ENCODE peak calls at places on chromosome 6, in six cellular contexts. One of them, this sample, is unnamed.

GRCh38 chr6:26595669-26596269 is 984 bp upstream of the ABT1 start:
- DNase-seq in EH: peak
- DNase-seq in activated CD4-positive, alpha-beta T cell treated with anti-CD3 and anti-CD28 coated beads, Interleukin-2, amount 50 U/mL, for 48 hours: peak
- DNase-seq in Right ventricle myocardium superior: peak
- DNase-seq in activated T-cell treated with anti-CD3 and anti-CD28 coated beads, Interleukin-2, amount 50 U/mL, for 24 hours: peak
- DNase-seq in kidney tubule cell: peak
- DNase-seq in this sample: peak

GRCh38 chr6:159727717-159728440 is 573 bp downstream of the WTAP start:
- DNase-seq in Right ventricle myocardium superior: no peak
- DNase-seq in activated CD4-positive, alpha-beta T cell treated with anti-CD3 and anti-CD28 coated beads, Interleukin-2, amount 50 U/mL, for 48 hours: no peak
- DNase-seq in EH: peak
- DNase-seq in activated T-cell treated with anti-CD3 and anti-CD28 coated beads, Interleukin-2, amount 50 U/mL, for 24 hours: no peak
- DNase-seq in kidney tubule cell: no peak
- DNase-seq in this sample: peak

GRCh38 chr6:159079367-159079766 is 34.6 kb upstream of the TAGAP start:
- DNase-seq in Right ventricle myocardium superior: no peak
- DNase-seq in kidney tubule cell: no peak
- DNase-seq in activated T-cell treated with anti-CD3 and anti-CD28 coated beads, Interleukin-2, amount 50 U/mL, for 24 hours: no peak
- DNase-seq in EH: peak
- DNase-seq in activated CD4-positive, alpha-beta T cell treated with anti-CD3 and anti-CD28 coated beads, Interleukin-2, amount 50 U/mL, for 48 hours: no peak
- DNase-seq in this sample: no peak

GRCh38 chr6:20400476-20401402 is 940 bp upstream of the E2F3 start:
- DNase-seq in Right ventricle myocardium superior: peak
- DNase-seq in activated CD4-positive, alpha-beta T cell treated with anti-CD3 and anti-CD28 coated beads, Interleukin-2, amount 50 U/mL, for 48 hours: peak
- DNase-seq in activated T-cell treated with anti-CD3 and anti-CD28 coated beads, Interleukin-2, amount 50 U/mL, for 24 hours: peak
- DNase-seq in kidney tubule cell: peak
- DNase-seq in EH: peak
- DNase-seq in this sample: no peak

GRCh38 chr6:110083875-110084585 is 95.4 kb downstream of the WASF1 start:
- DNase-seq in EH: no peak
- DNase-seq in activated T-cell treated with anti-CD3 and anti-CD28 coated beads, Interleukin-2, amount 50 U/mL, for 24 hours: no peak
- DNase-seq in kidney tubule cell: no peak
- DNase-seq in activated CD4-positive, alpha-beta T cell treated with anti-CD3 and anti-CD28 coated beads, Interleukin-2, amount 50 U/mL, for 48 hours: no peak
- DNase-seq in Right ventricle myocardium superior: no peak
- DNase-seq in this sample: no peak

GRCh38 chr6:68693271-68693670 is 58.2 kb downstream of the ADGRB3 start:
- DNase-seq in EH: no peak
- DNase-seq in Right ventricle myocardium superior: no peak
- DNase-seq in kidney tubule cell: no peak
- DNase-seq in activated CD4-positive, alpha-beta T cell treated with anti-CD3 and anti-CD28 coated beads, Interleukin-2, amount 50 U/mL, for 48 hours: no peak
- DNase-seq in activated T-cell treated with anti-CD3 and anti-CD28 coated beads, Interleukin-2, amount 50 U/mL, for 24 hours: no peak
- DNase-seq in this sample: no peak

GRCh38 chr6:39452306-39452705 is 129.8 kb upstream of the KCNK16 start:
- DNase-seq in kidney tubule cell: peak
- DNase-seq in activated CD4-positive, alpha-beta T cell treated with anti-CD3 and anti-CD28 coated beads, Interleukin-2, amount 50 U/mL, for 48 hours: no peak
- DNase-seq in activated T-cell treated with anti-CD3 and anti-CD28 coated beads, Interleukin-2, amount 50 U/mL, for 24 hours: no peak
- DNase-seq in EH: peak
- DNase-seq in Right ventricle myocardium superior: no peak
- DNase-seq in this sample: no peak

GRCh38 chr6:106475280-106475679 is 114.8 kb downstream of the CRYBG1 start:
- DNase-seq in EH: no peak
- DNase-seq in activated T-cell treated with anti-CD3 and anti-CD28 coated beads, Interleukin-2, amount 50 U/mL, for 24 hours: no peak
- DNase-seq in activated CD4-positive, alpha-beta T cell treated with anti-CD3 and anti-CD28 coated beads, Interleukin-2, amount 50 U/mL, for 48 hours: no peak
- DNase-seq in Right ventricle myocardium superior: no peak
- DNase-seq in kidney tubule cell: peak
- DNase-seq in this sample: no peak

GRCh38 chr6:124197148-124197547 is 393.5 kb downstream of the NKAIN2 start:
- DNase-seq in Right ventricle myocardium superior: no peak
- DNase-seq in activated CD4-positive, alpha-beta T cell treated with anti-CD3 and anti-CD28 coated beads, Interleukin-2, amount 50 U/mL, for 48 hours: no peak
- DNase-seq in activated T-cell treated with anti-CD3 and anti-CD28 coated beads, Interleukin-2, amount 50 U/mL, for 24 hours: no peak
- DNase-seq in EH: no peak
- DNase-seq in kidney tubule cell: no peak
- DNase-seq in this sample: no peak

GRCh38 chr6:15363523-15364400 is 117.9 kb downstream of the JARID2 start:
- DNase-seq in kidney tubule cell: peak
- DNase-seq in EH: no peak
- DNase-seq in activated CD4-positive, alpha-beta T cell treated with anti-CD3 and anti-CD28 coated beads, Interleukin-2, amount 50 U/mL, for 48 hours: no peak
- DNase-seq in activated T-cell treated with anti-CD3 and anti-CD28 coated beads, Interleukin-2, amount 50 U/mL, for 24 hours: no peak
- DNase-seq in Right ventricle myocardium superior: no peak
- DNase-seq in this sample: no peak

GRCh38 chr6:10837692-10837996 is 695 bp downstream of the MAK start:
- DNase-seq in kidney tubule cell: no peak
- DNase-seq in EH: peak
- DNase-seq in activated CD4-positive, alpha-beta T cell treated with anti-CD3 and anti-CD28 coated beads, Interleukin-2, amount 50 U/mL, for 48 hours: peak
- DNase-seq in activated T-cell treated with anti-CD3 and anti-CD28 coated beads, Interleukin-2, amount 50 U/mL, for 24 hours: peak
- DNase-seq in Right ventricle myocardium superior: no peak
- DNase-seq in this sample: no peak

GRCh38 chr6:29847871-29848630 is 20.4 kb downstream of the HLA-G start:
- DNase-seq in activated T-cell treated with anti-CD3 and anti-CD28 coated beads, Interleukin-2, amount 50 U/mL, for 24 hours: peak
- DNase-seq in kidney tubule cell: peak
- DNase-seq in activated CD4-positive, alpha-beta T cell treated with anti-CD3 and anti-CD28 coated beads, Interleukin-2, amount 50 U/mL, for 48 hours: peak
- DNase-seq in Right ventricle myocardium superior: peak
- DNase-seq in EH: peak
- DNase-seq in this sample: no peak

This sample was measured in amniotic stem cell.